ENCODE peak calls at places on chromosomes 4 and X, in six cellular contexts. X is kidney tubule cell, W is germinal center, Q is suprapubic skin, T is SK-N-SH, D is RPMI7951. K is an unnamed sample.

GRCh38 chr4:40594261-40595178 is 35.1 kb downstream of the RBM47 start:
- DNase-seq in X (peak), W (no peak), Q (no peak), T (no peak), D (peak), K (no peak)

GRCh38 chr4:184384056-184384809 is 90.1 kb downstream of the IRF2 start:
- DNase-seq in X (peak), W (peak), Q (no peak), T (no peak), D (peak), K (no peak)

GRCh38 chrX:129876734-129877395 is 29.1 kb upstream of the UTP14A start:
- DNase-seq in X (peak), W (no peak), Q (no peak), T (no peak), D (peak), K (no peak)

GRCh38 chrX:41441934-41442823 is 5.0 kb upstream of the NYX start:
- DNase-seq in X (peak), W (peak), Q (peak), T (peak), D (peak), K (peak)

GRCh38 chr4:29058519-29058918 is 1661.7 kb upstream of the PCDH7 start:
- DNase-seq in X (no peak), W (no peak), Q (no peak), T (no peak), D (no peak), K (no peak)

GRCh38 chr4:118798658-118799057 is 37.3 kb downstream of the SEC24D start:
- DNase-seq in X (no peak), W (no peak), Q (no peak), T (peak), D (no peak), K (no peak)

GRCh38 chr4:122450847-122451246 is 5.7 kb downstream of the IL2 start:
- DNase-seq in X (peak), W (no peak), Q (no peak), T (no peak), D (peak), K (no peak)

GRCh38 chr4:20084488-20084887 is 167.2 kb upstream of the SLIT2 start:
- DNase-seq in X (no peak), W (no peak), Q (no peak), T (no peak), D (no peak), K (no peak)

GRCh38 chrX:71615954-71616353 is 2.4 kb downstream of the CXCR3 start:
- DNase-seq in X (no peak), W (no peak), Q (no peak), T (no peak), D (no peak), K (no peak)

GRCh38 chr4:112296949-112297483 is at the start of gene ALPK1:
- DNase-seq in X (peak), W (no peak), Q (no peak), T (peak), D (peak), K (no peak)

GRCh38 chr4:16250665-16251365 is 24.5 kb upstream of the TAPT1 start:
- DNase-seq in X (peak), W (no peak), Q (no peak), T (no peak), D (peak), K (no peak)

GRCh38 chr4:14087459-14087858 is 459.9 kb upstream of the BOD1L1 start:
- DNase-seq in X (no peak), W (no peak), Q (no peak), T (no peak), D (no peak), K (no peak)

GRCh38 chr4:10460313-10461047 is 3.3 kb upstream of the ZNF518B start:
- DNase-seq in X (no peak), W (no peak), Q (no peak), T (no peak), D (no peak), K (no peak)

GRCh38 chr4:110165382-110166285 is 32.8 kb downstream of the ELOVL6 start:
- DNase-seq in X (peak), W (no peak), Q (no peak), T (peak), D (peak), K (no peak)

GRCh38 chrX:53262918-53263394 is 18.4 kb downstream of the IQSEC2 start:
- DNase-seq in X (peak), W (no peak), Q (no peak), T (no peak), D (peak), K (no peak)

GRCh38 chr4:155591784-155592567 is 74.7 kb upstream of the GUCY1A1 start:
- DNase-seq in X (no peak), W (no peak), Q (no peak), T (no peak), D (no peak), K (no peak)

GRCh38 chrX:41334866-41335589 is 1.1 kb downstream of the DDX3X start:
- DNase-seq in X (peak), W (peak), Q (peak), T (peak), D (peak), K (peak)

GRCh38 chr4:118814901-118815300 is 21.0 kb downstream of the SEC24D start:
- DNase-seq in X (no peak), W (no peak), Q (no peak), T (no peak), D (no peak), K (no peak)

GRCh38 chr4:86898562-86898961 is 6.3 kb upstream of the C4orf36 start:
- DNase-seq in X (peak), W (no peak), Q (no peak), T (no peak), D (no peak), K (no peak)

GRCh38 chr4:73187325-73187724 is 71.3 kb downstream of the ANKRD17 start:
- DNase-seq in X (no peak), W (peak), Q (no peak), T (no peak), D (no peak), K (no peak)

GRCh38 chr4:94976371-94977011 is 218.7 kb downstream of the BMPR1B start:
- DNase-seq in X (peak), W (no peak), Q (no peak), T (no peak), D (no peak), K (no peak)

GRCh38 chr4:172515266-172515879 is 653.2 kb upstream of the GALNT7 start:
- DNase-seq in X (no peak), W (no peak), Q (no peak), T (no peak), D (no peak), K (no peak)

GRCh38 chr4:77938560-77938959 is 75.9 kb downstream of the MRPL1 start:
- DNase-seq in X (no peak), W (no peak), Q (no peak), T (no peak), D (no peak), K (no peak)

GRCh38 chrX:137988470-137988869 is 422.5 kb downstream of the ZIC3 start:
- DNase-seq in X (no peak), W (no peak), Q (no peak), T (no peak), D (no peak), K (no peak)

GRCh38 chrX:24946369-24946768 is 69.4 kb downstream of the ARX start:
- DNase-seq in X (no peak), W (no peak), Q (no peak), T (no peak), D (no peak), K (no peak)

GRCh38 chrX:150058728-150059127 is 120.4 kb upstream of the EOLA2 start:
- DNase-seq in X (no peak), W (no peak), Q (no peak), T (no peak), D (no peak), K (no peak)

GRCh38 chrX:123698979-123699378 is 33.9 kb downstream of the THOC2 start:
- DNase-seq in X (no peak), W (no peak), Q (no peak), T (no peak), D (no peak), K (no peak)

GRCh38 chr4:147049940-147050852 is 104.5 kb upstream of the TTC29 start:
- DNase-seq in X (no peak), W (no peak), Q (no peak), T (no peak), D (no peak), K (no peak)

GRCh38 chr4:61786226-61786625 is 586.1 kb downstream of the ADGRL3 start:
- DNase-seq in X (no peak), W (no peak), Q (no peak), T (no peak), D (no peak), K (no peak)

GRCh38 chrX:24153175-24153795 is 3.8 kb downstream of the ZFX start:
- DNase-seq in X (peak), W (no peak), Q (no peak), T (no peak), D (peak), K (no peak)

GRCh38 chr4:26779224-26779623 is 81.4 kb upstream of the STIM2 start:
- DNase-seq in X (no peak), W (no peak), Q (no peak), T (no peak), D (no peak), K (no peak)

GRCh38 chr4:140367738-140368137 is 5.7 kb upstream of the SCOC start:
- DNase-seq in X (peak), W (no peak), Q (no peak), T (no peak), D (peak), K (no peak)

GRCh38 chr4:8006471-8006870 is 66.8 kb upstream of the AFAP1 start:
- DNase-seq in X (no peak), W (no peak), Q (no peak), T (no peak), D (no peak), K (no peak)

GRCh38 chr4:7526929-7527535 is 92.3 kb upstream of the PSAPL1 start:
- DNase-seq in X (no peak), W (no peak), Q (no peak), T (no peak), D (no peak), K (no peak)

GRCh38 chr4:152734699-152735050 is 44.9 kb downstream of the TIGD4 start:
- DNase-seq in X (no peak), W (no peak), Q (no peak), T (no peak), D (no peak), K (no peak)

GRCh38 chr4:21211836-21212235 is 511.6 kb downstream of the PACRGL start:
- DNase-seq in X (no peak), W (no peak), Q (no peak), T (no peak), D (no peak), K (no peak)

K was measured in mesenteric fat pad.